ENCODE peak calls at places on chromosomes 1 and 21, in five cellular contexts. S is IMR-90; N is naive thymus-derived CD4-positive, alpha-beta T cell; R is neuronal stem cell; E is uterus. D is an unnamed sample.

GRCh38 chr21:26236281-26236680 is 65.7 kb upstream of the APP start:
- DNase-seq in S (no peak), N (no peak), R (no peak), E (no peak), D (no peak)

GRCh38 chr1:8727809-8728213 is 89.6 kb downstream of the RERE start:
- DNase-seq in S (no peak), N (no peak), R (no peak), E (no peak), D (no peak)

GRCh38 chr1:117284408-117285215 is 73.9 kb upstream of the VTCN1 start:
- DNase-seq in S (peak; percentile 79), N (no peak), R (peak; percentile 62), E (no peak), D (no peak)

GRCh38 chr21:25571726-25572121 is 35.6 kb downstream of the MRPL39 start:
- DNase-seq in S (no peak), N (no peak), R (no peak), E (no peak), D (no peak)

GRCh38 chr21:21714396-21714795 is 716.2 kb downstream of the NCAM2 start:
- DNase-seq in S (peak; percentile 82), N (no peak), R (no peak), E (no peak), D (no peak)

GRCh38 chr1:168618351-168618750 is 41.9 kb downstream of the XCL1 start:
- DNase-seq in S (no peak), N (no peak), R (no peak), E (no peak), D (no peak)

GRCh38 chr21:18495553-18495952 is 92.0 kb upstream of the TMPRSS15 start:
- DNase-seq in S (no peak), N (no peak), R (no peak), E (no peak), D (no peak)

GRCh38 chr1:67005068-67005467 is 48.9 kb downstream of the SLC35D1 start:
- DNase-seq in S (no peak), N (no peak), R (no peak), E (no peak), D (no peak)

GRCh38 chr1:48661726-48662483 is 114.8 kb downstream of the BEND5 start:
- DNase-seq in S (no peak), N (no peak), R (no peak), E (no peak), D (no peak)

GRCh38 chr21:43603230-43603626 is 56.1 kb downstream of the HSF2BP start:
- DNase-seq in S (no peak), N (no peak), R (no peak), E (no peak), D (no peak)

GRCh38 chr1:36831171-36831810 is 203.0 kb downstream of the GRIK3 start:
- DNase-seq in S (no peak), N (no peak), R (no peak), E (no peak), D (no peak)

GRCh38 chr1:55140137-55140536 is 75.0 kb downstream of the USP24 start:
- DNase-seq in S (no peak), N (no peak), R (no peak), E (no peak), D (no peak)

GRCh38 chr1:199151634-199152429 is 513.0 kb downstream of the PTPRC start:
- DNase-seq in S (no peak), N (no peak), R (no peak), E (no peak), D (no peak)

GRCh38 chr1:179369751-179370341 is 4.1 kb downstream of the AXDND1 start:
- DNase-seq in S (peak; percentile 77), N (peak; percentile 40), R (peak; percentile 36), E (no peak), D (no peak)

GRCh38 chr1:168687796-168688195 is 41.2 kb downstream of the DPT start:
- DNase-seq in S (no peak), N (no peak), R (no peak), E (no peak), D (no peak)

GRCh38 chr1:18957532-18958295 is 1.2 kb upstream of the IFFO2 start:
- DNase-seq in S (no peak), N (peak; percentile 32), R (no peak), E (no peak), D (no peak)

GRCh38 chr1:55310517-55310927 is 95.4 kb upstream of the USP24 start:
- DNase-seq in S (peak; percentile 100), N (no peak), R (no peak), E (no peak), D (no peak)

GRCh38 chr21:38112219-38112789 is 144.5 kb upstream of the KCNJ15 start:
- DNase-seq in S (no peak), N (no peak), R (no peak), E (no peak), D (no peak)

GRCh38 chr1:8966606-8967005 is 20.9 kb downstream of the CA6 start:
- DNase-seq in S (no peak), N (no peak), R (no peak), E (no peak), D (no peak)

GRCh38 chr21:31914472-31914871 is 41.7 kb downstream of the HUNK start:
- DNase-seq in S (no peak), N (no peak), R (no peak), E (no peak), D (no peak)

GRCh38 chr1:116147972-116148371 is 36.8 kb downstream of the MAB21L3 start:
- DNase-seq in S (no peak), N (no peak), R (no peak), E (no peak), D (no peak)

GRCh38 chr1:21397813-21398188 is 42.1 kb upstream of the NBPF3 start:
- DNase-seq in S (no peak), N (no peak), R (peak; percentile 17), E (no peak), D (no peak)

GRCh38 chr1:108045370-108045950 is 80.5 kb upstream of the VAV3 start:
- DNase-seq in S (no peak), N (no peak), R (no peak), E (no peak), D (no peak)

DNA sequence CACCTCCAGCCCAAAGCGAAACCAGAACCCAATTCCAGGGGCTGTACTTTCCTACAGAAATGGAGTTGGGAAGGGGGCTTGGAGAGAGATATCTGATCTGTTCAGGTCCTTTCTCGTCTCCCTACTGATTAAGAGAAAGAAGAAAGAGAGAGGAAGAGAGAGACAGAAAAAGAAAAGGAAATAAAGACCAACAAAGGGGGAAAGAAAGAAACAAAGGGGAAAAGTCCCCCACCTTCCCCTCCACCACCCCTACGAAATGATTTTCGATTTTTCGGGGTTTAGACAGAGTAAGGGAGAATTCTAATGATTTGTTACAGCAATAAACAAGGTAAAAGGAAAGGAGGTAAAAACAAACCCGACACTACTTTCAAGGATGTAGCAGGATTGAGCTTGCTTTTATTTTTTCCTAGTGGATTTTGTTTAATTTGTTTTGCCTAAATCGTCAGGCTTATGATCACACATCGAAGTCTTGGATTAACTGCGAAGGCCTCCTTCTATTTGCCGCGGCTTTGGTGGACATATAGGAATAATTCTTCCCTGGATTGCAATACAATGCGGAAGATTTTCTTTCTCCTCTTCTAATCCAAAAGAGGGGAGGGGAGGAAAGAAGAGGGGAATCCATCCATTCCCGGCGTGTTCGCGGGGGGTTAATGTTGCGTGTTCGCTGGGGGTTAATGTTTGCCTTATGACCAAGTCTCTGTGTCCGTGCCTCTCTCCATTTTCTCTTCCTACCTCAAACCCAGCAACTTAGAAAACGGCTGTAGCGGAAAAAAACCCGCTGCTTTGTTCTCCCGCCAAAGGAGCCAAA is 1.9 kb downstream of the TAL1 start:
- DNase-seq in S (no peak), N (no peak), R (no peak), E (no peak), D (no peak)
- H3K27ac ChIP-seq in S (no peak overlapping the region), N (no peak overlapping the region), R (no peak overlapping the region), E (peak overlapping the region; percentile 69), D (no peak overlapping the region)

GRCh38 chr1:12448746-12449177 is 169.2 kb downstream of the DHRS3 start:
- DNase-seq in S (peak; percentile 44), N (no peak), R (no peak), E (peak; percentile 38), D (no peak)

GRCh38 chr1:12450831-12451559 is 167.0 kb downstream of the DHRS3 start:
- DNase-seq in S (no peak), N (no peak), R (no peak), E (no peak), D (no peak)

GRCh38 chr1:12451560-12451900 is 166.5 kb downstream of the DHRS3 start:
- DNase-seq in S (no peak), N (no peak), R (no peak), E (no peak), D (no peak)

GRCh38 chr1:12452262-12452661 is 165.7 kb downstream of the DHRS3 start:
- DNase-seq in S (no peak), N (no peak), R (no peak), E (no peak), D (no peak)

GRCh38 chr1:12450090-12450764 is 167.8 kb downstream of the DHRS3 start:
- DNase-seq in S (no peak), N (peak; percentile 31), R (no peak), E (no peak), D (no peak)
- H3K4me1 ChIP-seq in S (peaks cover 32% of the 10 kb centered on the region), N (peaks cover 88% of the 10 kb centered on the region), R (peaks cover 6% of the 10 kb centered on the region), E (peaks cover 17% of the 10 kb centered on the region), D (peaks cover 31% of the 10 kb centered on the region)

DNA sequence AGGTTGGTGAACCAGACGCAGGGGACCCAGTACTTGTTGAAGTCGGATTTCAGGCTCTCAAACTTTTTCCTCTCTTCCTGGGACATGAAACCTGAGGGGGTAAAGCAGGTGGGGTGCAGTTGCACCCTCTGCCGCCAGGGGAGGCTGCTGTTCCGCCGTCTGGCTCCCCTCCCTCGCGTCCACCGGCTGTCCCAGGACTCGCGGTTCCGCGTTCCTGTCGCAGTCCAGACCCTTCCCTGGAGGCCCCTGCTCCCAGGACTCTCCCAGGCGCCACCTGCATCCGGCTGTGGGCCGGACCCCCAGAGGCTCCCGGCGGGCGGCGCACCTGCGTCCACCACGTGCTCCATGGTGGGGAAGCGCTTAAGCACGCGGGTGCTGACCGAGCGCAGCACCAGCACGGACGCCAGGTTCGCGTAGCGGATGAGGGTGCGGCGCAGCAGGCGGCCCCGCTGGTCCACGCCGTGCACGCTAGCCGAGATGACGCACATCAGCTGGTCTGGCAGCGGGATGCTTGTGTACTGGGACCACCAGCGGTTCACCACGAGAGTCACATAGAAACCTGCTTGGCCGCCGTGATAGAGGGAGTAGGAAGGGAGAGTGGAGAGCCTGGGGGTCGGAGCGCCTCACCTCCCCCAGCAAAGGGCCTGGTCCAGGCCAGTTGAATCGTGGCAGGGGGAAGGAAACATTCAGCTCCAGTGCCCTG is 1.7 kb downstream of the BEST4 start:
- DNase-seq in S (peak; percentile 59), N (peak; percentile 69), R (no peak), E (peak; percentile 64), D (peak; percentile 63)
- H3K4me3 ChIP-seq in S (peak overlapping the region; percentile 36), N (peak overlapping the region; percentile 64), R (peak overlapping the region; percentile 71), E (peak overlapping the region; percentile 36), D (peak overlapping the region; percentile 59)

GRCh38 chr1:110207831-110208230 is 2.3 kb upstream of the KCNC4 start:
- DNase-seq in S (peak; percentile 38), N (peak; percentile 74), R (peak; percentile 71), E (peak; percentile 59), D (peak; percentile 54)
- H3K27ac ChIP-seq in S (no peak overlapping the region), N (peak overlapping the region; percentile 5), R (no peak overlapping the region), E (no peak overlapping the region), D (no peak overlapping the region)

DNA sequence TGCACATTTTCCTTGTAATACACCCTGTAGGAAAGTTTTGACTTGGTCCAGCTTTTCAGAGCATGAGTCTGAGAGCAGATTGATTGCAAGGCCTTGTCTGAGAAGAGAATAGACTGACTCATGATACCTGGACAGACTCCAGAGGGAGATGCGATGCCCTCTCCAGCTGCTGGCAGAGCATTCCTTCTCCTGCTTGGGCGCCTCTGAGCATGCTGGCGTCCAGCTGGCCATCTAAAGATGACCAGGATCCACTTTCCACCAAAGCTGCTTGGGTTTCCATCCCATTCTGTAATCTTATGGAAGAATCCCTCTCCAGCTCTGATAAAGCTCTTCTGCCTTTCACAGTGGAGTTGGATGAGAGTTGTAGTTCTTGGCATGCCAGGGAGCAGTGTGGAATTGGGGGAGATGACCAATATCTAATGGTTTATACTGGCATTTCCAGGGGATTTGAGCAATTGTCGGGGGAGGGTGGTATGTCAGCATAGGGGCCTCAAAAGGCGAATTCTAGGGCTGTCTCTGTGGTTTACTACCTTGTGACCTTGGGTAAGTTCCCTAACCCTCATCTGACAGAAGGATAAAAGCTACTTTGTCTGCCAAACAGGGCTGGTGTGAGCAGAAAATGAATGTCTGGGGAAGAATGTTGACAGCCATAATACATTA is 19.5 kb downstream of the SZRD1 start:
- DNase-seq in S (peak; percentile 76), N (no peak), R (no peak), E (no peak), D (no peak)
- H3K4me1 ChIP-seq in S (peaks cover 24% of the 10 kb centered on the region), N (peaks cover 51% of the 10 kb centered on the region), R (peaks cover 6% of the 10 kb centered on the region), E (peaks cover 23% of the 10 kb centered on the region), D (peaks cover 36% of the 10 kb centered on the region)